ENCODE peak calls at places on chromosomes 2 and 18, in seven cellular contexts. One of them, this sample, is unnamed.
A peak's percentile ranks its signal among the peaks of the same experiment; 100 is the strongest.

GRCh38 chr2:121502781-121503180 is 27.9 kb upstream of the RNU4ATAC start:
- DNase-seq in stimulated activated CD4-positive, alpha-beta T cell treated with anti-CD3 and anti-CD28 coated beads, Interleukin-1b, Interleukin-23, amount 100 ng/mL, for 1 hour: no peak
- DNase-seq in activated T-helper 1 cell treated with anti-CD3 and anti-CD28 coated beads, Interleukin-2, amount 50 U/mL, for 16 hours: no peak
- DNase-seq in AG09319: no peak
- DNase-seq in right cardiac atrium: no peak
- DNase-seq in HEK293T: no peak
- DNase-seq in activated CD4-positive, alpha-beta T cell treated with anti-CD3 and anti-CD28 coated beads, Interleukin-2, amount 50 U/mL, for 48 hours: no peak
- DNase-seq in this sample: no peak

GRCh38 chr2:33015421-33016142 is 68.8 kb downstream of the LTBP1 start:
- DNase-seq in stimulated activated CD4-positive, alpha-beta T cell treated with anti-CD3 and anti-CD28 coated beads, Interleukin-1b, Interleukin-23, amount 100 ng/mL, for 1 hour: no peak
- DNase-seq in activated T-helper 1 cell treated with anti-CD3 and anti-CD28 coated beads, Interleukin-2, amount 50 U/mL, for 16 hours: no peak
- DNase-seq in AG09319: no peak
- DNase-seq in right cardiac atrium: no peak
- DNase-seq in HEK293T: no peak
- DNase-seq in activated CD4-positive, alpha-beta T cell treated with anti-CD3 and anti-CD28 coated beads, Interleukin-2, amount 50 U/mL, for 48 hours: no peak
- DNase-seq in this sample: no peak

GRCh38 chr2:231146656-231147055 is 21.8 kb upstream of the HTR2B start:
- DNase-seq in stimulated activated CD4-positive, alpha-beta T cell treated with anti-CD3 and anti-CD28 coated beads, Interleukin-1b, Interleukin-23, amount 100 ng/mL, for 1 hour: no peak
- DNase-seq in activated T-helper 1 cell treated with anti-CD3 and anti-CD28 coated beads, Interleukin-2, amount 50 U/mL, for 16 hours: no peak
- DNase-seq in AG09319: no peak
- DNase-seq in right cardiac atrium: no peak
- DNase-seq in HEK293T: no peak
- DNase-seq in activated CD4-positive, alpha-beta T cell treated with anti-CD3 and anti-CD28 coated beads, Interleukin-2, amount 50 U/mL, for 48 hours: no peak
- DNase-seq in this sample: no peak

GRCh38 chr2:11597538-11598225 is 63.8 kb downstream of the GREB1 start:
- DNase-seq in stimulated activated CD4-positive, alpha-beta T cell treated with anti-CD3 and anti-CD28 coated beads, Interleukin-1b, Interleukin-23, amount 100 ng/mL, for 1 hour: no peak
- DNase-seq in activated T-helper 1 cell treated with anti-CD3 and anti-CD28 coated beads, Interleukin-2, amount 50 U/mL, for 16 hours: no peak
- DNase-seq in AG09319: no peak
- DNase-seq in right cardiac atrium: no peak
- DNase-seq in HEK293T: no peak
- DNase-seq in activated CD4-positive, alpha-beta T cell treated with anti-CD3 and anti-CD28 coated beads, Interleukin-2, amount 50 U/mL, for 48 hours: no peak
- DNase-seq in this sample: no peak

GRCh38 chr2:232342635-232343565 is 35.7 kb upstream of the ALPP start:
- DNase-seq in stimulated activated CD4-positive, alpha-beta T cell treated with anti-CD3 and anti-CD28 coated beads, Interleukin-1b, Interleukin-23, amount 100 ng/mL, for 1 hour: no peak
- DNase-seq in activated T-helper 1 cell treated with anti-CD3 and anti-CD28 coated beads, Interleukin-2, amount 50 U/mL, for 16 hours: no peak
- DNase-seq in AG09319: no peak
- DNase-seq in right cardiac atrium: no peak
- DNase-seq in HEK293T: no peak
- DNase-seq in activated CD4-positive, alpha-beta T cell treated with anti-CD3 and anti-CD28 coated beads, Interleukin-2, amount 50 U/mL, for 48 hours: no peak
- DNase-seq in this sample: peak; percentile 26

GRCh38 chr2:54604771-54605350 is 118.6 kb upstream of the EML6 start:
- DNase-seq in stimulated activated CD4-positive, alpha-beta T cell treated with anti-CD3 and anti-CD28 coated beads, Interleukin-1b, Interleukin-23, amount 100 ng/mL, for 1 hour: no peak
- DNase-seq in activated T-helper 1 cell treated with anti-CD3 and anti-CD28 coated beads, Interleukin-2, amount 50 U/mL, for 16 hours: no peak
- DNase-seq in AG09319: no peak
- DNase-seq in right cardiac atrium: no peak
- DNase-seq in HEK293T: no peak
- DNase-seq in activated CD4-positive, alpha-beta T cell treated with anti-CD3 and anti-CD28 coated beads, Interleukin-2, amount 50 U/mL, for 48 hours: no peak
- DNase-seq in this sample: no peak

GRCh38 chr2:113217455-113218282 is 43.9 kb downstream of the PSD4 start:
- DNase-seq in stimulated activated CD4-positive, alpha-beta T cell treated with anti-CD3 and anti-CD28 coated beads, Interleukin-1b, Interleukin-23, amount 100 ng/mL, for 1 hour: no peak
- DNase-seq in activated T-helper 1 cell treated with anti-CD3 and anti-CD28 coated beads, Interleukin-2, amount 50 U/mL, for 16 hours: no peak
- DNase-seq in AG09319: no peak
- DNase-seq in right cardiac atrium: peak; percentile 69
- DNase-seq in HEK293T: no peak
- DNase-seq in activated CD4-positive, alpha-beta T cell treated with anti-CD3 and anti-CD28 coated beads, Interleukin-2, amount 50 U/mL, for 48 hours: no peak
- DNase-seq in this sample: no peak

GRCh38 chr2:8653485-8653884 is 28.4 kb upstream of the ID2 start:
- DNase-seq in stimulated activated CD4-positive, alpha-beta T cell treated with anti-CD3 and anti-CD28 coated beads, Interleukin-1b, Interleukin-23, amount 100 ng/mL, for 1 hour: no peak
- DNase-seq in activated T-helper 1 cell treated with anti-CD3 and anti-CD28 coated beads, Interleukin-2, amount 50 U/mL, for 16 hours: no peak
- DNase-seq in AG09319: no peak
- DNase-seq in right cardiac atrium: no peak
- DNase-seq in HEK293T: no peak
- DNase-seq in activated CD4-positive, alpha-beta T cell treated with anti-CD3 and anti-CD28 coated beads, Interleukin-2, amount 50 U/mL, for 48 hours: no peak
- DNase-seq in this sample: no peak

GRCh38 chr2:191382801-191383200 is 137.6 kb downstream of the MYO1B start:
- DNase-seq in stimulated activated CD4-positive, alpha-beta T cell treated with anti-CD3 and anti-CD28 coated beads, Interleukin-1b, Interleukin-23, amount 100 ng/mL, for 1 hour: no peak
- DNase-seq in activated T-helper 1 cell treated with anti-CD3 and anti-CD28 coated beads, Interleukin-2, amount 50 U/mL, for 16 hours: no peak
- DNase-seq in AG09319: peak; percentile 66
- DNase-seq in right cardiac atrium: no peak
- DNase-seq in HEK293T: no peak
- DNase-seq in activated CD4-positive, alpha-beta T cell treated with anti-CD3 and anti-CD28 coated beads, Interleukin-2, amount 50 U/mL, for 48 hours: no peak
- DNase-seq in this sample: no peak

GRCh38 chr2:163794635-163795034 is 58.8 kb upstream of the FIGN start:
- DNase-seq in stimulated activated CD4-positive, alpha-beta T cell treated with anti-CD3 and anti-CD28 coated beads, Interleukin-1b, Interleukin-23, amount 100 ng/mL, for 1 hour: no peak
- DNase-seq in activated T-helper 1 cell treated with anti-CD3 and anti-CD28 coated beads, Interleukin-2, amount 50 U/mL, for 16 hours: no peak
- DNase-seq in AG09319: no peak
- DNase-seq in right cardiac atrium: peak; percentile 37
- DNase-seq in HEK293T: no peak
- DNase-seq in activated CD4-positive, alpha-beta T cell treated with anti-CD3 and anti-CD28 coated beads, Interleukin-2, amount 50 U/mL, for 48 hours: no peak
- DNase-seq in this sample: no peak

GRCh38 chr18:60883594-60883993 is 449.6 kb upstream of the CDH20 start:
- DNase-seq in stimulated activated CD4-positive, alpha-beta T cell treated with anti-CD3 and anti-CD28 coated beads, Interleukin-1b, Interleukin-23, amount 100 ng/mL, for 1 hour: no peak
- DNase-seq in activated T-helper 1 cell treated with anti-CD3 and anti-CD28 coated beads, Interleukin-2, amount 50 U/mL, for 16 hours: no peak
- DNase-seq in AG09319: no peak
- DNase-seq in right cardiac atrium: no peak
- DNase-seq in HEK293T: no peak
- DNase-seq in activated CD4-positive, alpha-beta T cell treated with anti-CD3 and anti-CD28 coated beads, Interleukin-2, amount 50 U/mL, for 48 hours: no peak
- DNase-seq in this sample: no peak

GRCh38 chr2:65435625-65436168 is 3.3 kb upstream of the SPRED2 start:
- DNase-seq in stimulated activated CD4-positive, alpha-beta T cell treated with anti-CD3 and anti-CD28 coated beads, Interleukin-1b, Interleukin-23, amount 100 ng/mL, for 1 hour: no peak
- DNase-seq in activated T-helper 1 cell treated with anti-CD3 and anti-CD28 coated beads, Interleukin-2, amount 50 U/mL, for 16 hours: no peak
- DNase-seq in AG09319: peak; percentile 80
- DNase-seq in right cardiac atrium: peak; percentile 95
- DNase-seq in HEK293T: peak; percentile 86
- DNase-seq in activated CD4-positive, alpha-beta T cell treated with anti-CD3 and anti-CD28 coated beads, Interleukin-2, amount 50 U/mL, for 48 hours: peak; percentile 56
- DNase-seq in this sample: peak; percentile 89

GRCh38 chr2:68521037-68521436 is 53.7 kb downstream of the APLF start:
- DNase-seq in stimulated activated CD4-positive, alpha-beta T cell treated with anti-CD3 and anti-CD28 coated beads, Interleukin-1b, Interleukin-23, amount 100 ng/mL, for 1 hour: no peak
- DNase-seq in activated T-helper 1 cell treated with anti-CD3 and anti-CD28 coated beads, Interleukin-2, amount 50 U/mL, for 16 hours: no peak
- DNase-seq in AG09319: no peak
- DNase-seq in right cardiac atrium: no peak
- DNase-seq in HEK293T: no peak
- DNase-seq in activated CD4-positive, alpha-beta T cell treated with anti-CD3 and anti-CD28 coated beads, Interleukin-2, amount 50 U/mL, for 48 hours: no peak
- DNase-seq in this sample: no peak

GRCh38 chr2:17827785-17828184 is 11.5 kb downstream of the MSGN1 start:
- DNase-seq in stimulated activated CD4-positive, alpha-beta T cell treated with anti-CD3 and anti-CD28 coated beads, Interleukin-1b, Interleukin-23, amount 100 ng/mL, for 1 hour: no peak
- DNase-seq in activated T-helper 1 cell treated with anti-CD3 and anti-CD28 coated beads, Interleukin-2, amount 50 U/mL, for 16 hours: no peak
- DNase-seq in AG09319: no peak
- DNase-seq in right cardiac atrium: no peak
- DNase-seq in HEK293T: no peak
- DNase-seq in activated CD4-positive, alpha-beta T cell treated with anti-CD3 and anti-CD28 coated beads, Interleukin-2, amount 50 U/mL, for 48 hours: no peak
- DNase-seq in this sample: no peak

GRCh38 chr2:141063410-141063809 is 1067.4 kb downstream of the LRP1B start:
- DNase-seq in stimulated activated CD4-positive, alpha-beta T cell treated with anti-CD3 and anti-CD28 coated beads, Interleukin-1b, Interleukin-23, amount 100 ng/mL, for 1 hour: no peak
- DNase-seq in activated T-helper 1 cell treated with anti-CD3 and anti-CD28 coated beads, Interleukin-2, amount 50 U/mL, for 16 hours: no peak
- DNase-seq in AG09319: no peak
- DNase-seq in right cardiac atrium: no peak
- DNase-seq in HEK293T: no peak
- DNase-seq in activated CD4-positive, alpha-beta T cell treated with anti-CD3 and anti-CD28 coated beads, Interleukin-2, amount 50 U/mL, for 48 hours: no peak
- DNase-seq in this sample: no peak

GRCh38 chr18:49691177-49691608 is 122.1 kb downstream of the ACAA2 start:
- DNase-seq in stimulated activated CD4-positive, alpha-beta T cell treated with anti-CD3 and anti-CD28 coated beads, Interleukin-1b, Interleukin-23, amount 100 ng/mL, for 1 hour: no peak
- DNase-seq in activated T-helper 1 cell treated with anti-CD3 and anti-CD28 coated beads, Interleukin-2, amount 50 U/mL, for 16 hours: no peak
- DNase-seq in AG09319: peak; percentile 35
- DNase-seq in right cardiac atrium: no peak
- DNase-seq in HEK293T: no peak
- DNase-seq in activated CD4-positive, alpha-beta T cell treated with anti-CD3 and anti-CD28 coated beads, Interleukin-2, amount 50 U/mL, for 48 hours: no peak
- DNase-seq in this sample: no peak

GRCh38 chr2:171598713-171599319 is 76.5 kb downstream of the CYBRD1 start:
- DNase-seq in stimulated activated CD4-positive, alpha-beta T cell treated with anti-CD3 and anti-CD28 coated beads, Interleukin-1b, Interleukin-23, amount 100 ng/mL, for 1 hour: no peak
- DNase-seq in activated T-helper 1 cell treated with anti-CD3 and anti-CD28 coated beads, Interleukin-2, amount 50 U/mL, for 16 hours: no peak
- DNase-seq in AG09319: peak; percentile 42
- DNase-seq in right cardiac atrium: no peak
- DNase-seq in HEK293T: peak; percentile 80
- DNase-seq in activated CD4-positive, alpha-beta T cell treated with anti-CD3 and anti-CD28 coated beads, Interleukin-2, amount 50 U/mL, for 48 hours: peak; percentile 18
- DNase-seq in this sample: no peak

GRCh38 chr2:31765078-31765835 is 184.5 kb upstream of the SRD5A2 start:
- DNase-seq in stimulated activated CD4-positive, alpha-beta T cell treated with anti-CD3 and anti-CD28 coated beads, Interleukin-1b, Interleukin-23, amount 100 ng/mL, for 1 hour: no peak
- DNase-seq in activated T-helper 1 cell treated with anti-CD3 and anti-CD28 coated beads, Interleukin-2, amount 50 U/mL, for 16 hours: no peak
- DNase-seq in AG09319: no peak
- DNase-seq in right cardiac atrium: no peak
- DNase-seq in HEK293T: no peak
- DNase-seq in activated CD4-positive, alpha-beta T cell treated with anti-CD3 and anti-CD28 coated beads, Interleukin-2, amount 50 U/mL, for 48 hours: no peak
- DNase-seq in this sample: no peak